ENCODE peak calls at places on chromosomes 3 and 15, in eight cellular contexts. N, P, V, D, E, H, X and B are unnamed samples.

GRCh38 chr3:50971487-50971924 is 296.8 kb downstream of the DOCK3 start:
- DNase-seq in N (peak), P (peak), V (no peak), D (no peak), E (peak), H (no peak), X (peak), B (peak)

GRCh38 chr15:69612112-69612511 is 159.5 kb downstream of the RPLP1 start:
- DNase-seq in N (no peak), P (no peak), V (peak), D (no peak), E (no peak), H (peak), X (no peak), B (no peak)

GRCh38 chr15:87632364-87632763 is 624.2 kb downstream of the NTRK3 start:
- DNase-seq in N (no peak), P (no peak), V (no peak), D (no peak), E (no peak), H (no peak), X (no peak), B (no peak)

GRCh38 chr3:106929081-106929480 is 448.2 kb upstream of the CCDC54 start:
- DNase-seq in N (no peak), P (no peak), V (no peak), D (no peak), E (no peak), H (no peak), X (no peak), B (no peak)

GRCh38 chr3:69090021-69090420 is 5.3 kb downstream of the ARL6IP5 start:
- DNase-seq in N (no peak), P (no peak), V (no peak), D (no peak), E (peak), H (no peak), X (no peak), B (no peak)

GRCh38 chr15:99438691-99439523 is 126.9 kb upstream of the MEF2A start:
- DNase-seq in N (peak), P (peak), V (peak), D (no peak), E (no peak), H (no peak), X (peak), B (no peak)

GRCh38 chr3:147298511-147298982 is 107.8 kb downstream of the ZIC4 start:
- DNase-seq in N (no peak), P (no peak), V (no peak), D (no peak), E (peak), H (no peak), X (no peak), B (no peak)

GRCh38 chr3:126773783-126774182 is 69.7 kb downstream of the CHCHD6 start:
- DNase-seq in N (no peak), P (no peak), V (no peak), D (no peak), E (peak), H (no peak), X (no peak), B (no peak)

GRCh38 chr3:185363662-185364203 is 797 bp downstream of the MAP3K13 start:
- DNase-seq in N (peak), P (no peak), V (no peak), D (no peak), E (no peak), H (no peak), X (no peak), B (no peak)

GRCh38 chr15:74960286-74960685 is 3.7 kb upstream of the RPP25 start:
- DNase-seq in N (no peak), P (no peak), V (no peak), D (no peak), E (no peak), H (no peak), X (no peak), B (no peak)

GRCh38 chr3:190554197-190554596 is 40.3 kb downstream of the IL1RAP start:
- DNase-seq in N (no peak), P (no peak), V (no peak), D (no peak), E (no peak), H (no peak), X (no peak), B (no peak)

GRCh38 chr15:84904409-84904808 is 19.9 kb downstream of the SLC28A1 start:
- DNase-seq in N (no peak), P (no peak), V (no peak), D (no peak), E (no peak), H (no peak), X (no peak), B (no peak)

GRCh38 chr3:128316456-128316855 is 150.2 kb downstream of the DNAJB8 start:
- DNase-seq in N (peak), P (no peak), V (peak), D (peak), E (no peak), H (no peak), X (peak), B (no peak)

GRCh38 chr3:108605491-108605890 is 16.0 kb downstream of the DZIP3 start:
- DNase-seq in N (no peak), P (no peak), V (no peak), D (no peak), E (no peak), H (no peak), X (no peak), B (no peak)

GRCh38 chr3:124878561-124879394 is 8.4 kb downstream of the ITGB5 start:
- DNase-seq in N (no peak), P (peak), V (peak), D (peak), E (peak), H (peak), X (no peak), B (no peak)

GRCh38 chr3:173411288-173412064 is 13.9 kb downstream of the NLGN1 start:
- DNase-seq in N (peak), P (no peak), V (no peak), D (peak), E (peak), H (no peak), X (no peak), B (no peak)

GRCh38 chr3:35965908-35966307 is 326.6 kb downstream of the ARPP21 start:
- DNase-seq in N (no peak), P (no peak), V (no peak), D (no peak), E (peak), H (no peak), X (no peak), B (no peak)

GRCh38 chr3:159763466-159764210 is 225.0 kb upstream of the IL12A start:
- DNase-seq in N (peak), P (peak), V (peak), D (peak), E (peak), H (peak), X (peak), B (peak)

GRCh38 chr3:86995537-86995936 is 4.6 kb upstream of the VGLL3 start:
- DNase-seq in N (no peak), P (no peak), V (no peak), D (no peak), E (peak), H (no peak), X (no peak), B (no peak)

GRCh38 chr3:194607592-194608386 is 25.4 kb downstream of the TMEM44 start:
- DNase-seq in N (no peak), P (no peak), V (no peak), D (no peak), E (no peak), H (no peak), X (no peak), B (no peak)

GRCh38 chr3:190912736-190913135 is 50.2 kb upstream of the GMNC start:
- DNase-seq in N (no peak), P (no peak), V (no peak), D (no peak), E (no peak), H (no peak), X (no peak), B (no peak)

GRCh38 chr3:78659386-78659987 is 1108.3 kb downstream of the ROBO1 start:
- DNase-seq in N (peak), P (peak), V (no peak), D (peak), E (peak), H (no peak), X (peak), B (no peak)

GRCh38 chr3:27939940-27940339 is 217.8 kb upstream of the EOMES start:
- DNase-seq in N (no peak), P (no peak), V (no peak), D (no peak), E (peak), H (no peak), X (no peak), B (no peak)

GRCh38 chr3:53159415-53160135 is 1.4 kb upstream of the PRKCD start:
- DNase-seq in N (no peak), P (peak), V (no peak), D (no peak), E (no peak), H (no peak), X (peak), B (no peak)

GRCh38 chr3:48847586-48848423 is at the start of gene PRKAR2A:
- DNase-seq in N (peak), P (peak), V (peak), D (peak), E (peak), H (peak), X (peak), B (peak)

GRCh38 chr3:11024181-11024580 is 31.6 kb downstream of the SLC6A1 start:
- DNase-seq in N (no peak), P (no peak), V (no peak), D (no peak), E (no peak), H (no peak), X (no peak), B (no peak)

GRCh38 chr3:96796101-96796500 is 18.3 kb upstream of the EPHA6 start:
- DNase-seq in N (no peak), P (no peak), V (no peak), D (no peak), E (no peak), H (no peak), X (no peak), B (no peak)

GRCh38 chr3:100183608-100184125 is 69.4 kb upstream of the FILIP1L start:
- DNase-seq in N (no peak), P (no peak), V (no peak), D (no peak), E (no peak), H (no peak), X (no peak), B (no peak)

GRCh38 chr15:39783244-39783820 is 691 bp upstream of the FSIP1 start:
- DNase-seq in N (no peak), P (no peak), V (no peak), D (no peak), E (peak), H (no peak), X (no peak), B (no peak)

GRCh38 chr15:75622505-75622904 is 3.0 kb downstream of the SNUPN start:
- DNase-seq in N (no peak), P (no peak), V (no peak), D (no peak), E (no peak), H (no peak), X (no peak), B (no peak)

GRCh38 chr3:63413523-63413922 is 135.4 kb downstream of the SYNPR start:
- DNase-seq in N (no peak), P (no peak), V (no peak), D (no peak), E (no peak), H (no peak), X (no peak), B (no peak)

DNA sequence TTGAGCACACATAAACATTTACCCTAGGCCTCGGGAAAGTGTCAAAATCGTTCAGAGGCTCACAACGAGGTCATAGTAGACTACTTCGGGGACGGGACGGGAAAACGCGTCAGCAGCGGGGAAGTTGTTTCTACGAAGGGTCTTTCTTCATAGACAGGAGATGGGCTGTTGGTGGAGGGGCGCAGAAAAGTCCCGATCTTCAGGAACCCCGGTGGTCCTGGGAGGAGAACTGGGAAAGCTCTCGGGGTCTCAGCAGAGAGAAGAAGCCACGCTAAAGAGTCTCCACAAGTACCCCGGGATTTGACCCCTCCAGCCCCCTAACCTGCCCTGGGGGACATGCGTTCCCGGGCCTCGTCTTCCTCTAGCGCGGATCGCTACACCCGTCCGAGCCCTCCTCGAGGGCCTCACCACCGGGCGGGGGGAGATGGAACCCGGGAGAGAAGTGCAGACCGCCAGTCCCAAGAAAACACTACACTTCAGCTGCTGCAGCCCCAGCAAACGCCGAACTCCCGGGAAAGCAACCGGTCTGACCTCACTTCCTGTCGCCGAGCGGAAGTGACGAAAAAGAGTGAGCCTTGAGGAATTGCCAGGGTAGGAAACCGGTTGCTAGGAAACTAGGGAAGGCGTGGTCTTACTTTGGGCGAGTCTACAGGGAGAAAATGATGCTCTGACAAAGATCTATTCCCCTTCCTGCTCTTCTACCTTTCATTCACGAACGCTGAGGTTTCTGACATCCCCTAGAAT is at the start of gene PIK3R4:
- DNase-seq in N (peak), P (peak), V (peak), D (peak), E (peak), H (peak), X (peak), B (peak)
- TF ChIP-seq POLR2A in N (no peak), P (peak), V (peak), D (peak), E (peak), H (peak), X (peak), B (peak)

GRCh38 chr3:15098503-15099363 is at the start of gene RBSN:
- DNase-seq in N (peak), P (peak), V (peak), D (peak), E (peak), H (peak), X (peak), B (peak)
- TF ChIP-seq POLR2A in N (no peak), P (peak), V (no peak), D (peak), E (peak), H (no peak), X (no peak), B (peak)

DNA sequence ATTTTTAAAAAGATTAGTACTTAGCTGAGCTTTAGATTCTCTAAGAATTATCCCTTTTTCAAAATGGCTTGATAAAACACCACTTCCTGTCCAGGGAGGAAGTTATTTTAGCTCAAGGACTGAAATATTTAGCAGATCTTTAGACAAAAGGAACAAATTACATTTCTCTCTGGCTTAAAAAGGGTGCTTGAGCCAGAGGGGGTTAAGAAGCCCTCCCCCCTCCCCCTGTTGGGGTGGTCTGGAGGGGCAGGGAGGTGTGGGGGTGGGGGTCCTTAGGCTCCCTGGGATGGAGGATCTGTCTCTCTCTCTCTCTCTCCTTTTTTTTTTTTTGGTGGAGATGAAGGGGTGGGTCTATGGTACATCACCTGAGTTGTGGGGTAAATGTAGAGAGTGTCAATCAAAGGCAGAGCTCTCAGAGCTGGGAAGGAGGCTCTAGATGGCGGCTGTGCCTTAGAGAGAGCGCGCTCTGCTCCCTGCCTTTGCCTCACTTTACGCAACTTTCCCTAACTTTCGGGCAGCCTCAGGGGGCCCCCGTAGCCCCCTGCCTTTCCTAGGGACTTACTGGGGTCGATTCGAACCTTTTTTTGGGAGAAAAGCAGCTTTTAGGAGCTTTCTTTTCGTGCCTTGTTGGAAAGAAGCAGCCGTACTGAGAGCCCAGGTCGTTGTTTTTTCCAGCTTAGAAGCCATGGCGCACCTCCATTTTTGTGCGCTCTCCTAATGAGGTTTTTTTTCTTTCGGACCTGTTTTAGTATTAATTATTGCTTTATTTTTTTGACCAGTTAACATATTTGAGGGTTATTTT is at the start of gene CHD2:
- DNase-seq in N (peak), P (peak), V (no peak), D (peak), E (peak), H (no peak), X (peak), B (peak)
- TF ChIP-seq POLR2A in N (no peak), P (peak), V (peak), D (peak), E (peak), H (no peak), X (peak), B (peak)

GRCh38 chr3:46932455-46933225 is 43.9 kb downstream of the CCDC12 start:
- DNase-seq in N (no peak), P (no peak), V (no peak), D (no peak), E (no peak), H (no peak), X (peak), B (no peak)
- TF ChIP-seq POLR2A in N (no peak), P (no peak), V (no peak), D (no peak), E (no peak), H (no peak), X (no peak), B (no peak)

GRCh38 chr3:98732239-98733054 is 30.7 kb upstream of the ST3GAL6 start:
- DNase-seq in N (peak), P (peak), V (peak), D (peak), E (no peak), H (peak), X (peak), B (peak)
- TF ChIP-seq POLR2A in N (no peak), P (peak), V (no peak), D (no peak), E (no peak), H (no peak), X (no peak), B (peak)

DNA sequence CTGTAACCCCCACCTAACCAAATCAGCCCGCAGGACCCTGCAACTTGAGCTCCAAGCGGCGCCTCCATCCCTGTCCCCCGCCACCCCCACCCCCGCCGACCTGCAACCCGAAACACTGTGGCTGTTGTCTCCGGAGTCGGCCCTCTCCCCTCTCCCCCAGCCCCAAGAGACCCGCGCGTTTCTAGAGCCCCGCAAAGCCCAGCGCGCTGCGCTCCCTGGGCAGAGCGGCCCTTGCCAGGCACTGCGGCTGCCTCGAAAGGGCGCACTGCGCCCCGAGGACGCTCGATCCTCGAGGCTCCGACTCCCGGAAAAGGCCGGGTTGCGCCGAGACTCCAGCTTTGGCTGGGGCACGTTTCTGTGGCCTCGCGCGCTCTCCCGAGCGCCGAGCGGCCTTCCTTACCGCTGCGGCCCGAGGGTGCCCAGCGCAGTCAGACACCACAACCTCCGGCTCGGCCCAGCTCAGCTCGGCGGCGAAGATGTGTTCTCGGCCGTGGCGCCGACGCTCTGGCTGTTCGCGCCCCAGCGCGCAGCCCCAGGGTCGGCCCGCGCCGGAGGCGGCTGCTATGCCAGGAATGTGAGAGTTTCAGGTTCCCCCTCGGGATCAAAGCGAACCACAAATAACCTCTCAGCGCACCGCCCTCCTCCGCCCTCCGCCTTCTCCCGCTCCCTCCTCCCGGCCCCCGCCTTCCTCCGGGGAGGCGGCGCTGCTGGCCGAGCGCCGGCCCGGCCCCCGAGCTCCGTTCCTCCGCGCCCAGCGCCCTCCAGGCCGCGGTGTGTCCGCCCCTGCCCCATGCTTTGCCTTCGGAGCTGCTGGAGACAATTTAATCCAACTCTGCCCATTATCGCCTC is at the start of gene AMOTL2:
- DNase-seq in N (peak), P (peak), V (peak), D (peak), E (peak), H (peak), X (peak), B (peak)
- TF ChIP-seq POLR2A in N (no peak), P (peak), V (peak), D (peak), E (peak), H (no peak), X (peak), B (peak)

GRCh38 chr3:177359601-177360357 is 162.5 kb upstream of the TBL1XR1 start:
- DNase-seq in N (peak), P (peak), V (peak), D (peak), E (peak), H (peak), X (peak), B (peak)
- TF ChIP-seq POLR2A in N (no peak), P (peak), V (no peak), D (no peak), E (peak), H (no peak), X (peak), B (peak)

GRCh38 chr3:122382888-122383666 is at the start of gene MIX23:
- DNase-seq in N (peak), P (peak), V (peak), D (peak), E (peak), H (peak), X (peak), B (peak)
- TF ChIP-seq POLR2A in N (no peak), P (peak), V (no peak), D (peak), E (peak), H (no peak), X (no peak), B (peak)

DNA sequence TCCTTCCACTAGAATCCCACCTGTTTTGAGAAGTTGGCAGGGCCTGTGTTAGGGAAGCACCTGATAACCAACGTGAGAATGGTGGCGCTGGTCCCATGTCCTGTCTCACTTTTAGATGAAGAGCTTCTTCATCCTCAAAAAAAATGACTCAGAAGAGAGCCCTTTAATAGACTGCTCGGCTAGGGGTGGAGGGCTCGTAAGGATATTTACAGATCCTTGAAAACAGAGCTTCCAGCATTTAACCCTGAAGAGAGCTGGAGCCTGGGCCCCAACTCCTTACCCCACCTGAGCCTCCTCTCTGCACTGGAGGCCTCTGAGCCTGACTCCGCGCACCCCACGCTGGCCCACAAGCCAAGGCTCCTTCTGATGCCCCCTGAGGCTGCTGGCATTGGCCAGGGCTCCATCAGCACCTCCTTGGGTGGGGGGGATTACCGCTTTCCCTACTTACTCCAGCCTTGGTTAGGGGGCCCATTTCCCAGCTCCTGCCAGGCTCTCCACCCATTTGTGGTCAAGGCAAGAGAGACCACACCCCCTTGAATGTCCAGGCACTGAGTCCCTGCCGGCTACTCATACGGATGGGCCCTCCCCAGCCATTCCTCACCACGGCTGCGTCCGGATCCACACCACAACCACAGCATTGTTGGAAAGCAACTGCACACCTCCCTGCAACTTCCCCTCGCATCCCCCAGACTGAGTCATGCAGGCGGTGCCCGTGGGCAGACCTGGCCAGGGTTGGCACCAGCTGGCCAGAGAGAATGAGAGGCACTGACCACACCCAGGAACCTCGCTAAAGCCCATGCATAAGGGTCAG is 30.2 kb downstream of the LOXL1 start:
- DNase-seq in N (no peak), P (no peak), V (peak), D (peak), E (peak), H (no peak), X (peak), B (no peak)
- TF ChIP-seq POLR2A in N (no peak), P (no peak), V (no peak), D (no peak), E (no peak), H (no peak), X (no peak), B (no peak)